ENCODE peak calls at places on chromosomes 2 and 18, in five cellular contexts. K is esophagus squamous epithelium, R is HCT116, G is A549, E is K562. Z is an unnamed sample.

GRCh38 chr2:237432484-237433092 is 18.6 kb upstream of the COL6A3 start:
- DNase-seq in G (peak), K (no peak), E (no peak), R (peak), Z (peak)

GRCh38 chr2:239140346-239141020 is 260.3 kb downstream of the HDAC4 start:
- DNase-seq in G (no peak), K (no peak), E (no peak), R (no peak), Z (no peak)

GRCh38 chr2:59301466-59302402 is 1060.6 kb upstream of the FANCL start:
- DNase-seq in E (peak), R (peak), G (peak), K (no peak), Z (peak)

GRCh38 chr2:152336103-152336853 is 1.3 kb downstream of the FMNL2 start:
- DNase-seq in E (no peak), K (no peak), R (no peak), G (peak), Z (peak)

GRCh38 chr18:43420950-43421349 is 143.7 kb upstream of the SYT4 start:
- DNase-seq in K (no peak), G (no peak), E (no peak), R (no peak), Z (no peak)

GRCh38 chr2:113212245-113213060 is 38.7 kb downstream of the PSD4 start:
- DNase-seq in E (no peak), R (no peak), K (no peak), G (no peak), Z (no peak)

GRCh38 chr2:107712857-107713256 is 113.8 kb upstream of the RGPD4 start:
- DNase-seq in E (no peak), G (no peak), R (no peak), K (no peak), Z (no peak)

GRCh38 chr2:207901401-207901800 is 123.9 kb downstream of the PLEKHM3 start:
- DNase-seq in E (no peak), R (no peak), G (no peak), K (no peak), Z (no peak)

GRCh38 chr2:217935901-217936684 is 66.7 kb downstream of the TNS1 start:
- DNase-seq in R (no peak), K (no peak), G (no peak), E (no peak), Z (no peak)

GRCh38 chr18:73688851-73689659 is 458.6 kb downstream of the FBXO15 start:
- DNase-seq in E (no peak), G (no peak), K (no peak), R (no peak), Z (no peak)

GRCh38 chr18:63146185-63146584 is 173.4 kb downstream of the BCL2 start:
- DNase-seq in G (no peak), R (no peak), K (no peak), E (no peak), Z (no peak)
- H3K27ac ChIP-seq in G (no peak), R (no peak), K (no peak), E (no peak), Z (no peak)

GRCh38 chr2:148508878-148509702 is 135.5 kb upstream of the EPC2 start:
- DNase-seq in G (peak), K (peak), E (peak), R (peak), Z (peak)
- TF ChIP-seq POLR2A in G (no peak), K (no peak), E (no peak), R (no peak), Z (no peak)

GRCh38 chr18:54224379-54225014 is at the start of gene MBD2:
- DNase-seq in R (peak), G (peak), E (peak), K (peak), Z (peak)
- H3K27ac ChIP-seq in R (peak), G (peak), E (peak), K (peak), Z (peak)

GRCh38 chr2:206275274-206276160 is 1.1 kb downstream of the ZDBF2 start:
- DNase-seq in K (no peak), G (no peak), E (no peak), R (no peak), Z (peak)

GRCh38 chr2:206271066-206271465 is 3.4 kb upstream of the ZDBF2 start:
- DNase-seq in K (no peak), R (no peak), E (no peak), G (no peak), Z (no peak)

GRCh38 chr2:206277503-206277902 is 3.0 kb downstream of the ZDBF2 start:
- DNase-seq in G (no peak), K (no peak), E (no peak), R (no peak), Z (no peak)

GRCh38 chr2:206276169-206276927 is 1.9 kb downstream of the ZDBF2 start:
- DNase-seq in K (no peak), E (no peak), G (no peak), R (no peak), Z (no peak)

GRCh38 chr2:206274434-206275273 is at the start of gene ZDBF2:
- DNase-seq in R (no peak), G (peak), K (no peak), E (peak), Z (peak)
- TF ChIP-seq POLR2A in R (no peak), G (peak), K (no peak), E (no peak), Z (peak)

GRCh38 chr2:26411419-26411818 is 9.7 kb downstream of the DRC1 start:
- DNase-seq in K (no peak), R (no peak), E (peak), G (no peak), Z (no peak)

GRCh38 chr2:26409785-26410184 is 8.1 kb downstream of the DRC1 start:
- DNase-seq in E (no peak), R (no peak), K (no peak), G (no peak), Z (no peak)

GRCh38 chr2:26410764-26411243 is 9.1 kb downstream of the DRC1 start:
- DNase-seq in K (no peak), E (peak), R (no peak), G (no peak), Z (no peak)

GRCh38 chr2:26414291-26414690 is 12.6 kb downstream of the DRC1 start:
- DNase-seq in E (no peak), K (no peak), G (no peak), R (no peak), Z (no peak)

DNA sequence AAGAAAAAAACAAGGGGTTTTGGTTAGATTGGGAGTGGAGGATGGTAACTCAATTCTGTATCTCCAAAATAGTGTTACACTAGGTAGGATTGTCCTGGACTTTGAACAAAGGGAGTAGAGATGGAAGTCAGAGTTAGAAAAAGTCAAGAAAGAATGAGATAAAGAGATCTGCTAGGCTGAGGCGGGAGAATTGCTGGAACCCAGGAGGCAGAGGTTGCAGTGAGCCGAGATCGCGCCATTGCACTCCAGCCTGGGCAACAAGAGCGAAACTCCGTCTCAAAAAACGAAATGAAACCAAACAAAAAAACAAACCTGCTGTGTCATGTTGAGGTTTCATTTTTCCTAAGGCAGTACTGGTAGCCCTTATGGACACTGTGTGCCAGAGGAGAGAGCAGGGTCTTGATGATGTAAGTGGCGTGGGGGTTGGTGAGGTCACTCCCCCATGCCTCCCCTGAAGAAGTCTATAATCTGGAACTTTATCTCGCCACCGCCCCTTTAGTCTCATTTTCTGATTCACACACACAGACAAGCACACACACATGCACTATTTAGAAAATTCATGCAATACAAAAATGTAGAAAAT is 10.5 kb downstream of the DRC1 start:
- DNase-seq in K (no peak), G (peak), R (no peak), E (peak), Z (no peak)
- H3K27ac ChIP-seq in K (no peak), G (peak), R (no peak), E (peak), Z (no peak)

GRCh38 chr2:230323385-230324106 is 3.4 kb upstream of the SP140L start:
- DNase-seq in G (peak), R (peak), K (no peak), E (peak), Z (no peak)
- TF ChIP-seq POLR2A in G (no peak), R (no peak), K (no peak), E (peak), Z (no peak)

DNA sequence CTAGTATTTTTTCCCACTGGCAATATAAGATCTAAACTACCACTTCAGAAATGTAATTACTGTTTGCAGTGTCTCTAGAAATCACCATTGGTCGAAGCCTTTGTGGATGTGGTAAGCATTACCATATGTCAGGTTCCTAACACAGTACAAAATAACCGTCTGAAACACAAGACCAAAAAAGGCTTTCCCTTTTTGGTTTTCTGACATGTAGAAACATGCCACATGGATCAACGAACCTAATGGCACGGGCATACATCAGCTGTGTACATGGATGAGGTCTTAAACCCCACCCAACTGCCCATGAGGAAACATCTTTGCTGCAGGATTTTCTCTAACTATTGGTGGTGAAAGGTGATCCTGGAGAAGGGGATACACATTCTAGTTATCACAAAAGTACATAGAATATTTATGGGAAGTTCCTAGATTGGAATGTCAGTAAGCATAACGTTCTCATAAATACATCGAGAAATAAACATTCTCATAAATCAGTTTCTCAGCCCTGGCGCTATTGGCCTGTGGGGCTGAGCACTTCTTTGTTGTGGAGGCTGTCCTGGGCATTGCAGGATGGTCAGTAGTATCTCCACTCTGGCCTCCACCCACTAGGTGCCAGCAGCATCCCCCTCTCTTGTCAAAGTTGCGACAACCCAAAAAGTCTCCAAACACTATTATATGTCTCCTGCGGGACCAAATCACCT is 9.0 kb downstream of the VIT start:
- DNase-seq in R (no peak), K (no peak), E (no peak), G (no peak), Z (no peak)
- H3K27ac ChIP-seq in R (no peak), K (peak), E (no peak), G (no peak), Z (no peak)

GRCh38 chr2:171210216-171210863 is 49.6 kb upstream of the TLK1 start:
- DNase-seq in R (no peak), K (no peak), G (no peak), E (no peak), Z (no peak)

GRCh38 chr2:171206422-171207115 is 45.9 kb upstream of the TLK1 start:
- DNase-seq in G (no peak), E (no peak), R (no peak), K (no peak), Z (no peak)

GRCh38 chr2:171214093-171214492 is 53.4 kb upstream of the TLK1 start:
- DNase-seq in K (no peak), G (no peak), E (peak), R (no peak), Z (no peak)

GRCh38 chr2:171208648-171209047 is 48.0 kb upstream of the TLK1 start:
- DNase-seq in E (no peak), K (no peak), G (no peak), R (no peak), Z (no peak)

DNA sequence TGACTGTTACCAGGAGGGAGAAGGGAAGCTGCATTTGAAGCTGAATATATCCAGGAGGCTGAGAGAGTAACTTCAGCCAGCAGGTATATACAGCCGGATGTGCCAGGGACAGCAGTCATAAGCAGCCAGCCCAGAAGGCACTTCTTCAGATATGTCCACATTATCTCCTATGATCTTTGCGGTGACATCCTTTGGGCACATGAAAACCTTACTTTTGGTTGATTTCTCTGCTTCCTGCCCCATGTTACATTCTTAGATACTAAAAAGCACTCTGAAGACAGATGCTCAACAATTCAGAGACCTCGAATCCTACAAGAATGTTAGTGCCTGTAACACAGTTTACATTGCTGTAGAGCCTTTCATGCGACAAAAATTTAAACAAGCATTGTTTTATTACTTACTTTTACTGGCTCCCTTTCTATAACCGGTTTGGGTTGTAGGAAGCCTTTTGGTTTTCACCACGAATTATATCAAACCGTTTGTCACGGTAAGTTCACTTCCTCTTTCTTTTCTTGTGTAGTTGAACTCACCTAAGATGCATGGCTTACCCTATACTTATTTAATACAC is 50.3 kb upstream of the TLK1 start:
- DNase-seq in K (no peak), E (no peak), G (no peak), R (no peak), Z (no peak)
- TF ChIP-seq POLR2A in K (no peak), E (no peak), G (no peak), R (no peak), Z (no peak)

GRCh38 chr2:82254728-82255127 is 1950.2 kb upstream of the LRRTM1 start:
- DNase-seq in R (no peak), K (no peak), G (no peak), E (no peak), Z (no peak)
- H3K27ac ChIP-seq in R (no peak), K (no peak), G (no peak), E (no peak), Z (no peak)